ENCODE peak calls at places on chromosome 12, in four cellular contexts. One of them, this sample, is unnamed.
A peak's percentile ranks its signal among the peaks of the same experiment; 100 is the strongest.

GRCh38 chr12:85781751-85782150 is 54.5 kb downstream of the RASSF9 start:
- DNase-seq in stomach: no peak
- DNase-seq in GM23338: no peak
- DNase-seq in HepG2: no peak
- DNase-seq in this sample: no peak

GRCh38 chr12:113471619-113472171 is at the start of gene LHX5:
- DNase-seq in stomach: no peak
- DNase-seq in GM23338: peak; percentile 87
- DNase-seq in HepG2: no peak
- DNase-seq in this sample: no peak

GRCh38 chr12:127507336-127507735 is 759.6 kb upstream of the TMEM132C start:
- DNase-seq in stomach: no peak
- DNase-seq in GM23338: no peak
- DNase-seq in HepG2: no peak
- DNase-seq in this sample: no peak

GRCh38 chr12:60194682-60195081 is 598.9 kb downstream of the SLC16A7 start:
- DNase-seq in stomach: no peak
- DNase-seq in GM23338: no peak
- DNase-seq in HepG2: no peak
- DNase-seq in this sample: no peak

GRCh38 chr12:120884644-120885043 is 19.5 kb downstream of the SPPL3 start:
- DNase-seq in stomach: no peak
- DNase-seq in GM23338: no peak
- DNase-seq in HepG2: no peak
- DNase-seq in this sample: no peak

GRCh38 chr12:21568115-21568514 is 36.5 kb downstream of the GYS2 start:
- DNase-seq in stomach: no peak
- DNase-seq in GM23338: no peak
- DNase-seq in HepG2: no peak
- DNase-seq in this sample: no peak

GRCh38 chr12:108008163-108008562 is 120.9 kb upstream of the WSCD2 start:
- DNase-seq in stomach: no peak
- DNase-seq in GM23338: no peak
- DNase-seq in HepG2: no peak
- DNase-seq in this sample: no peak

GRCh38 chr12:40253936-40254335 is 29.1 kb downstream of the LRRK2 start:
- DNase-seq in stomach: no peak
- DNase-seq in GM23338: no peak
- DNase-seq in HepG2: no peak
- DNase-seq in this sample: no peak

GRCh38 chr12:62776997-62777396 is 158.0 kb downstream of the PPM1H start:
- DNase-seq in stomach: no peak
- DNase-seq in GM23338: no peak
- DNase-seq in HepG2: no peak
- DNase-seq in this sample: no peak

GRCh38 chr12:43309845-43310405 is 242.1 kb downstream of the ADAMTS20 start:
- DNase-seq in stomach: no peak
- DNase-seq in GM23338: no peak
- DNase-seq in HepG2: no peak
- DNase-seq in this sample: no peak

GRCh38 chr12:14643247-14643646 is 53.2 kb downstream of the GUCY2C start:
- DNase-seq in stomach: no peak
- DNase-seq in GM23338: no peak
- DNase-seq in HepG2: no peak
- DNase-seq in this sample: no peak

GRCh38 chr12:88472248-88472647 is 108.0 kb downstream of the KITLG start:
- DNase-seq in stomach: no peak
- DNase-seq in GM23338: no peak
- DNase-seq in HepG2: no peak
- DNase-seq in this sample: no peak

GRCh38 chr12:95205685-95206084 is 11.6 kb downstream of the FGD6 start:
- DNase-seq in stomach: no peak
- DNase-seq in GM23338: peak; percentile 47
- DNase-seq in HepG2: no peak
- DNase-seq in this sample: no peak

GRCh38 chr12:94831081-94831747 is 172.3 kb downstream of the NDUFA12 start:
- DNase-seq in stomach: no peak
- DNase-seq in GM23338: no peak
- DNase-seq in HepG2: no peak
- DNase-seq in this sample: no peak

GRCh38 chr12:68497702-68498101 is 113.0 kb upstream of the RAP1B start:
- DNase-seq in stomach: no peak
- DNase-seq in GM23338: no peak
- DNase-seq in HepG2: no peak
- DNase-seq in this sample: peak; percentile 23
- TF ChIP-seq POLR2AphosphoS5 in stomach: no peak
- TF ChIP-seq POLR2AphosphoS5 in GM23338: no peak
- TF ChIP-seq POLR2AphosphoS5 in HepG2: no peak
- TF ChIP-seq POLR2AphosphoS5 in this sample: no peak

DNA sequence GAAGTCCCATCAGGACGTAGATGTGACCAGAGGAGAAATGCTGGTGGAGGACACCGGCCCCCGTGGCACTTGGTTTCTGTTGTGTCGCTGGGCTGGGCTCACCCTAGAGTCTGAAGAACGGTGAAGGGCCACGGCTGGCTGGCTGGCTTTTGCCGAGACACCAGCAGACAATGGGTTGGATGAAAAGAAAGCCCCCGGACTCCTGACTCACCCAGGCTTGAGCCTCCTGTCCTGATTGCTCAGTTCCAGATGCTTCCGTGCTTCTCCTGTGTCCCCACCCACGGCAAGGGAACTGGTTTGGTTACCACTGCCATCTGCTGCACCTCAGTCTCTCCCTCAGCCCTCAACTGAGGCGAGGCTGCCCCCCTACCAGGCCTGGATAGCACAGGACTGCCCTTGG is 10.4 kb upstream of the ENDOU start:
- DNase-seq in stomach: no peak
- DNase-seq in GM23338: no peak
- DNase-seq in HepG2: no peak
- DNase-seq in this sample: no peak
- H3K4me1 ChIP-seq in stomach: peaks cover 41% of the 10 kb centered on the region
- H3K4me1 ChIP-seq in GM23338: peaks cover 16% of the 10 kb centered on the region
- H3K4me1 ChIP-seq in HepG2: peaks cover 24% of the 10 kb centered on the region
- H3K4me1 ChIP-seq in this sample: peaks cover 30% of the 10 kb centered on the region

GRCh38 chr12:124392991-124393790 is 98.3 kb downstream of the RFLNA start:
- DNase-seq in stomach: peak; percentile 95
- DNase-seq in GM23338: no peak
- DNase-seq in HepG2: no peak
- DNase-seq in this sample: no peak
- TF ChIP-seq POLR2AphosphoS5 in stomach: peak; percentile 73
- TF ChIP-seq POLR2AphosphoS5 in GM23338: no peak
- TF ChIP-seq POLR2AphosphoS5 in HepG2: no peak
- TF ChIP-seq POLR2AphosphoS5 in this sample: peak; percentile 51

GRCh38 chr12:67364228-67364627 is 95.1 kb downstream of the CAND1 start:
- DNase-seq in stomach: no peak
- DNase-seq in GM23338: no peak
- DNase-seq in HepG2: no peak
- DNase-seq in this sample: no peak
- H3K4me1 ChIP-seq in stomach: no peaks in the 10 kb centered on the region
- H3K4me1 ChIP-seq in GM23338: no peaks in the 10 kb centered on the region
- H3K4me1 ChIP-seq in HepG2: no peaks in the 10 kb centered on the region
- H3K4me1 ChIP-seq in this sample: no peaks in the 10 kb centered on the region

GRCh38 chr12:30820406-30820946 is 65.7 kb upstream of the CAPRIN2 start:
- DNase-seq in stomach: no peak
- DNase-seq in GM23338: no peak
- DNase-seq in HepG2: no peak
- DNase-seq in this sample: no peak
- TF ChIP-seq POLR2AphosphoS5 in stomach: no peak
- TF ChIP-seq POLR2AphosphoS5 in GM23338: no peak
- TF ChIP-seq POLR2AphosphoS5 in HepG2: no peak
- TF ChIP-seq POLR2AphosphoS5 in this sample: no peak

DNA sequence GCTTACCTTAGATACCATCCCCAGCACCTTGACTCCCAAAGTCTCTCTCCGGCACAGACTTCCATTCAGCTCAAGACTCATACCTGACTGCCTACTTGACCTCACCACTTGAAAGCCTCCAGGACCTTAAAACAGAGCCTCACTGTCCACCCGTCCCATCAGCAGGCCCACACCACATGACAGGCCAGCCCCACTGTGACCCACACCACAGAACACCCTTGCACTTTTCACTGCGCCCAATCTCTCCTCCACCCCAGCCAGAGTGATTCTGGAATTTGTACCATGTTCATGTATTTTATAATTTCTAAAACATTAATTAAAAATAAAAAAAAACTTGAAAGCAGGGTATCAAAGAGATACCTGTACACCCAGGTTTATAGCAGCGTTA is 28.0 kb upstream of the PLEKHG6 start:
- DNase-seq in stomach: no peak
- DNase-seq in GM23338: no peak
- DNase-seq in HepG2: no peak
- DNase-seq in this sample: no peak
- H3K4me1 ChIP-seq in stomach: peaks cover 30% of the 10 kb centered on the region
- H3K4me1 ChIP-seq in GM23338: peaks cover 23% of the 10 kb centered on the region
- H3K4me1 ChIP-seq in HepG2: peaks cover 84% of the 10 kb centered on the region
- H3K4me1 ChIP-seq in this sample: peaks cover 82% of the 10 kb centered on the region

DNA sequence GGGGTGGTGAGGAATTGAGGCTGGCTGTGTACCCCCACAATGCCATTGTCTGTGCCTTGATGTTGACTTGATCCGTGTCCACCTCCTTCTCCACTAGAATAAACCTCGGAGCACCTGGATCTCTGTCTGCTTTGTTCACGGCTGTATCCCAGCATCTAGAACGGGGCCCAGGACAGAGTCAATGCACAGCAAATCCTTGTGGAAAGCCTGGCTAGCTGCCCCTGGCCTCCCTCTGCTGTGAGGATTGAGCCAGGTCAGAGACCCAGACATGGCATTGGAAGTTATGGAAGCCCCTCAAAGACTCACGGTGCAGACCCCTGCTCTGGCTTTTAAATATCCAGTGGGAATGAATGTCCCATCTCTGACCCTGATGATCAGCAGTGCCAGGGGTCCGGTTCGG is 109.2 kb downstream of the SCARB1 start:
- DNase-seq in stomach: no peak
- DNase-seq in GM23338: no peak
- DNase-seq in HepG2: no peak
- DNase-seq in this sample: no peak
- TF ChIP-seq POLR2AphosphoS5 in stomach: no peak
- TF ChIP-seq POLR2AphosphoS5 in GM23338: no peak
- TF ChIP-seq POLR2AphosphoS5 in HepG2: no peak
- TF ChIP-seq POLR2AphosphoS5 in this sample: no peak

DNA sequence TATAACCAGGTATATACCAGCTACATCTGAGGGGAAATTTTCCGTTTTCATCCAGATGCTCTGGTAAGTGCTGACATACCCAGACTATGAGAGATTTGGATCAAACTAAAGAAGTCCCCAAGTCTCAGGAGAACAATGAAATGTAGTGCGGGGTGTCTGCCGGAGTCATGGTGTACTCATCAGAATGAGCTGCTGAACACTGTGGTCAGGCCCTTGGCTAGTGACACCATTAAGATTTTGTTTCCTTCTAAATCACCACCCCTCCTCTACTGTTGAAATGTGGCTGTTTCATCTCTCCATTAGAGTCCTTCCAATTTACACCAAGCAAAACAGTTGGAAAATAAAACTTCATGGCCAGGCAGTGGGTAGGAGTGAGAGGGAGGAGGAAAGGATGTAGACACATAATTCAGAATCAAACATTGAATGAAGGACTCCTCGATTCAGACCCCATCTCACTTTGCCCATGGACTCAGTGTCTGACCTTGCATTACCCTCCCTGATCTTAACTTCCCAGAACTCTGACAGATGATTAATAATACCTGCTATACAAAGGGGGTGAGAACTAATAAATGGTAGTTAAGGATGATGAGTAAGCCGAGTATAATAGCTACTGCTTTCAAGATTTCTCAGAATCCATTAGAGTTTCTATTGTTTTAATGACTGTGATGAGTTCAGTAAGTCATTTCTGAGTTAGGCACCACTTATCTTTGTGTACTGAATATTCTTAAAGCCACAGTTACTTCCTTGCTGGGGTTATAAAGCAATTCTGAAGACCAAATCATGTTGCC is 127.4 kb downstream of the CRADD start:
- DNase-seq in stomach: no peak
- DNase-seq in GM23338: no peak
- DNase-seq in HepG2: no peak
- DNase-seq in this sample: no peak
- H3K4me1 ChIP-seq in stomach: no peaks in the 10 kb centered on the region
- H3K4me1 ChIP-seq in GM23338: peaks cover 5% of the 10 kb centered on the region
- H3K4me1 ChIP-seq in HepG2: no peaks in the 10 kb centered on the region
- H3K4me1 ChIP-seq in this sample: no peaks in the 10 kb centered on the region

GRCh38 chr12:47247418-47247817 is 167.7 kb upstream of the AMIGO2 start:
- DNase-seq in stomach: peak; percentile 83
- DNase-seq in GM23338: no peak
- DNase-seq in HepG2: no peak
- DNase-seq in this sample: no peak
- TF ChIP-seq POLR2AphosphoS5 in stomach: no peak
- TF ChIP-seq POLR2AphosphoS5 in GM23338: no peak
- TF ChIP-seq POLR2AphosphoS5 in HepG2: no peak
- TF ChIP-seq POLR2AphosphoS5 in this sample: no peak

This sample was measured in HCT116.